ENCODE peak calls at places on chromosomes 13 and 19, in four cellular contexts. B is endothelial cell, E is HFF-Myc, N is testis. O is an unnamed sample.

GRCh38 chr13:29935309-29935981 is 85.0 kb upstream of the UBL3 start:
- DNase-seq in N (no peak), B (no peak), E (no peak), O (no peak)

GRCh38 chr13:21639604-21640003 is 31.3 kb upstream of the FGF9 start:
- DNase-seq in E (no peak), N (no peak), B (no peak), O (no peak)

GRCh38 chr13:50357586-50358118 is 342.4 kb downstream of the KCNRG start:
- DNase-seq in E (peak; percentile 20), B (no peak), N (peak; percentile 41), O (no peak)

GRCh38 chr19:49987159-49987698 is 26.3 kb upstream of the SIGLEC11 start:
- DNase-seq in N (peak; percentile 96), E (peak; percentile 90), B (peak; percentile 93), O (peak; percentile 78)

GRCh38 chr19:23055946-23056345 is 53.0 kb upstream of the ZNF728 start:
- DNase-seq in E (no peak), B (no peak), N (no peak), O (no peak)

GRCh38 chr19:31146546-31147183 is 202.6 kb downstream of the TSHZ3 start:
- DNase-seq in E (no peak), B (no peak), N (no peak), O (no peak)

GRCh38 chr19:49614096-49614857 is 23.3 kb downstream of the PRR12 start:
- DNase-seq in B (no peak), E (peak; percentile 44), N (no peak), O (no peak)

GRCh38 chr19:42086770-42087550 is 11.0 kb downstream of the ZNF574 start:
- DNase-seq in B (no peak), E (no peak), N (no peak), O (peak; percentile 88)

GRCh38 chr19:47598407-47599349 is 10.3 kb upstream of the BICRA start:
- DNase-seq in E (peak; percentile 95), N (peak; percentile 49), B (no peak), O (peak; percentile 79)

GRCh38 chr19:34120846-34121639 is 51.3 kb upstream of the LSM14A start:
- DNase-seq in N (peak; percentile 43), B (peak; percentile 55), E (no peak), O (no peak)

GRCh38 chr19:41958367-41959055 is 610 bp downstream of the RABAC1 start:
- DNase-seq in E (no peak), N (peak; percentile 92), B (peak; percentile 87), O (no peak)

GRCh38 chr19:57816652-57817051 is 1.9 kb upstream of the ZNF552 start:
- DNase-seq in E (no peak), N (no peak), B (no peak), O (no peak)

GRCh38 chr19:54331626-54332025 is 7.3 kb downstream of the LILRA4 start:
- DNase-seq in B (no peak), E (no peak), N (no peak), O (no peak)

GRCh38 chr13:59360108-59360507 is 803.6 kb downstream of the DIAPH3 start:
- DNase-seq in N (no peak), E (no peak), B (no peak), O (no peak)

GRCh38 chr13:32850311-32851052 is 165.7 kb upstream of the KL start:
- DNase-seq in E (peak; percentile 33), B (no peak), N (no peak), O (no peak)

GRCh38 chr13:86976521-86977324 is 694.4 kb upstream of the SLITRK5 start:
- DNase-seq in N (no peak), B (no peak), E (no peak), O (no peak)

GRCh38 chr19:36547001-36547732 is 19.1 kb upstream of the ZNF260 start:
- DNase-seq in B (no peak), E (no peak), N (no peak), O (no peak)

GRCh38 chr19:1019980-1020867 is 699 bp downstream of the TMEM259 start:
- DNase-seq in B (no peak), N (peak; percentile 54), E (no peak), O (no peak)

GRCh38 chr19:39725995-39726394 is 11.8 kb downstream of the CLC start:
- DNase-seq in E (no peak), B (no peak), N (no peak), O (no peak)

GRCh38 chr13:103430368-103430767 is 364.2 kb upstream of the SLC10A2 start:
- DNase-seq in B (no peak), N (no peak), E (no peak), O (no peak)

GRCh38 chr19:17579523-17580244 is 24.2 kb downstream of the COLGALT1 start:
- DNase-seq in E (no peak), N (peak; percentile 66), B (peak; percentile 68), O (no peak)

O was measured in smooth muscle cell of the brain vasculature.